ENCODE peak calls at places on chromosomes 5 and 9, in nine cellular contexts. X is hypothalamus; J is H9; A is activated CD8-positive, alpha-beta memory T cell treated with anti-CD3 and anti-CD28 coated beads for 24 hours; Y is activated CD4-positive, alpha-beta T cell treated with anti-CD3 and anti-CD28 coated beads, Interleukin-2, amount 50 U/mL, for 1 hour; W is HEK293T; C is sigmoid colon; U is colonic mucosa; E is Daoy. L is an unnamed sample.

GRCh38 chr9:137225701-137226331 is 842 bp downstream of the CYSRT1 start:
- DNase-seq in C (no peak), U (no peak), A (no peak), E (no peak), W (no peak), J (no peak), Y (no peak), X (no peak), L (no peak)

GRCh38 chr5:73764996-73765395 is 139.0 kb downstream of the ARHGEF28 start:
- DNase-seq in U (no peak), A (no peak), X (no peak), C (no peak), Y (no peak), J (no peak), W (no peak), E (no peak), L (no peak)

GRCh38 chr5:164600166-164600715 is 1094.8 kb downstream of the MAT2B start:
- DNase-seq in J (no peak), W (no peak), E (peak), A (no peak), X (no peak), Y (no peak), U (no peak), C (no peak), L (no peak)

GRCh38 chr9:14524881-14525515 is 168.2 kb downstream of the ZDHHC21 start:
- DNase-seq in A (no peak), Y (no peak), C (no peak), W (no peak), E (no peak), U (no peak), J (no peak), X (no peak), L (no peak)

GRCh38 chr9:4262735-4263141 is 37.1 kb downstream of the GLIS3 start:
- DNase-seq in U (no peak), X (no peak), C (no peak), W (no peak), A (no peak), J (no peak), E (peak), Y (no peak), L (no peak)

GRCh38 chr5:133163839-133164238 is 112.0 kb downstream of the HSPA4 start:
- DNase-seq in X (no peak), A (no peak), U (no peak), Y (no peak), W (no peak), C (no peak), E (no peak), J (no peak), L (no peak)

GRCh38 chr5:2094616-2094995 is 211.9 kb upstream of the IRX4 start:
- DNase-seq in X (no peak), U (no peak), J (no peak), W (no peak), C (no peak), E (no peak), Y (no peak), A (no peak), L (no peak)

GRCh38 chr9:107422189-107422802 is 67.3 kb downstream of the KLF4 start:
- DNase-seq in E (peak), Y (no peak), U (peak), C (peak), A (no peak), X (no peak), J (peak), W (peak), L (no peak)

GRCh38 chr5:73625905-73626811 is at the start of gene ARHGEF28:
- DNase-seq in J (peak), W (peak), C (peak), A (peak), E (peak), X (no peak), Y (peak), U (peak), L (no peak)

GRCh38 chr5:167489202-167489601 is 802.2 kb upstream of the WWC1 start:
- DNase-seq in A (no peak), X (no peak), E (peak), W (no peak), C (no peak), J (no peak), U (no peak), Y (no peak), L (no peak)

GRCh38 chr5:17079562-17079961 is 137.9 kb upstream of the BASP1 start:
- DNase-seq in W (no peak), A (no peak), X (no peak), E (no peak), U (no peak), C (no peak), Y (no peak), J (no peak), L (no peak)

GRCh38 chr5:62977641-62978040 is 399.0 kb downstream of the LRRC70 start:
- DNase-seq in U (no peak), J (peak), Y (no peak), W (no peak), C (no peak), X (no peak), E (no peak), A (no peak), L (no peak)

L was measured in central memory CD8-positive, alpha-beta T cell.